ENCODE peak calls at places on chromosomes 11 and 22, in five cellular contexts. One of them, this sample, is unnamed. For H3K27me3, the result is how much of the 10 kb centered on the place peaks cover.

GRCh38 chr11:82733444-82734119 is at the start of gene FAM181B:
- DNase-seq in GM23248: peak
- DNase-seq in naive thymus-derived CD4-positive, alpha-beta T cell: peak
- DNase-seq in endodermal cell: peak
- DNase-seq in CD4-positive, alpha-beta memory T cell: peak
- DNase-seq in this sample: peak

GRCh38 chr11:125345706-125346561 is 150.1 kb downstream of the FEZ1 start:
- DNase-seq in GM23248: peak
- DNase-seq in naive thymus-derived CD4-positive, alpha-beta T cell: no peak
- DNase-seq in endodermal cell: peak
- DNase-seq in CD4-positive, alpha-beta memory T cell: peak
- DNase-seq in this sample: peak

GRCh38 chr11:113960702-113961330 is 14.1 kb upstream of the HTR3A start:
- DNase-seq in GM23248: no peak
- DNase-seq in naive thymus-derived CD4-positive, alpha-beta T cell: no peak
- DNase-seq in endodermal cell: no peak
- DNase-seq in CD4-positive, alpha-beta memory T cell: no peak
- DNase-seq in this sample: no peak

GRCh38 chr11:35136311-35136710 is 2.7 kb upstream of the CD44 start:
- DNase-seq in GM23248: no peak
- DNase-seq in naive thymus-derived CD4-positive, alpha-beta T cell: no peak
- DNase-seq in endodermal cell: no peak
- DNase-seq in CD4-positive, alpha-beta memory T cell: no peak
- DNase-seq in this sample: no peak

GRCh38 chr11:119710417-119710816 is 18.6 kb downstream of the NECTIN1 start:
- DNase-seq in GM23248: no peak
- DNase-seq in naive thymus-derived CD4-positive, alpha-beta T cell: no peak
- DNase-seq in endodermal cell: no peak
- DNase-seq in CD4-positive, alpha-beta memory T cell: no peak
- DNase-seq in this sample: no peak

GRCh38 chr11:30333405-30333804 is 10.5 kb downstream of the ARL14EP start:
- DNase-seq in GM23248: peak
- DNase-seq in naive thymus-derived CD4-positive, alpha-beta T cell: no peak
- DNase-seq in endodermal cell: no peak
- DNase-seq in CD4-positive, alpha-beta memory T cell: no peak
- DNase-seq in this sample: peak

GRCh38 chr11:69463181-69463891 is 18.1 kb upstream of the LINC01488 start:
- DNase-seq in GM23248: peak
- DNase-seq in naive thymus-derived CD4-positive, alpha-beta T cell: no peak
- DNase-seq in endodermal cell: no peak
- DNase-seq in CD4-positive, alpha-beta memory T cell: no peak
- DNase-seq in this sample: no peak

GRCh38 chr11:119699227-119699626 is 29.8 kb downstream of the NECTIN1 start:
- DNase-seq in GM23248: peak
- DNase-seq in naive thymus-derived CD4-positive, alpha-beta T cell: no peak
- DNase-seq in endodermal cell: no peak
- DNase-seq in CD4-positive, alpha-beta memory T cell: no peak
- DNase-seq in this sample: peak

GRCh38 chr11:33685061-33685460 is 15.6 kb downstream of the C11orf91 start:
- DNase-seq in GM23248: peak
- DNase-seq in naive thymus-derived CD4-positive, alpha-beta T cell: no peak
- DNase-seq in endodermal cell: no peak
- DNase-seq in CD4-positive, alpha-beta memory T cell: no peak
- DNase-seq in this sample: no peak

GRCh38 chr22:50599816-50600454 is 658 bp upstream of the MAPK8IP2 start:
- DNase-seq in GM23248: peak
- DNase-seq in naive thymus-derived CD4-positive, alpha-beta T cell: peak
- DNase-seq in endodermal cell: peak
- DNase-seq in CD4-positive, alpha-beta memory T cell: peak
- DNase-seq in this sample: peak

GRCh38 chr22:36953239-36954080 is 40.0 kb downstream of the CSF2RB start:
- DNase-seq in GM23248: no peak
- DNase-seq in naive thymus-derived CD4-positive, alpha-beta T cell: no peak
- DNase-seq in endodermal cell: no peak
- DNase-seq in CD4-positive, alpha-beta memory T cell: no peak
- DNase-seq in this sample: no peak

GRCh38 chr11:103420593-103420992 is 311.4 kb downstream of the DYNC2H1 start:
- DNase-seq in GM23248: peak
- DNase-seq in naive thymus-derived CD4-positive, alpha-beta T cell: no peak
- DNase-seq in endodermal cell: no peak
- DNase-seq in CD4-positive, alpha-beta memory T cell: no peak
- DNase-seq in this sample: no peak

GRCh38 chr11:37142591-37142990 is 544.6 kb upstream of the RAG2 start:
- DNase-seq in GM23248: no peak
- DNase-seq in naive thymus-derived CD4-positive, alpha-beta T cell: no peak
- DNase-seq in endodermal cell: no peak
- DNase-seq in CD4-positive, alpha-beta memory T cell: no peak
- DNase-seq in this sample: no peak

GRCh38 chr11:94740975-94741707 is 27.0 kb upstream of the AMOTL1 start:
- DNase-seq in GM23248: peak
- DNase-seq in naive thymus-derived CD4-positive, alpha-beta T cell: no peak
- DNase-seq in endodermal cell: peak
- DNase-seq in CD4-positive, alpha-beta memory T cell: no peak
- DNase-seq in this sample: peak

GRCh38 chr22:37824674-37825641 is 1.8 kb downstream of the GALR3 start:
- DNase-seq in GM23248: peak
- DNase-seq in naive thymus-derived CD4-positive, alpha-beta T cell: no peak
- DNase-seq in endodermal cell: peak
- DNase-seq in CD4-positive, alpha-beta memory T cell: no peak
- DNase-seq in this sample: peak

GRCh38 chr22:24810043-24810749 is 4.2 kb downstream of the SGSM1 start:
- DNase-seq in GM23248: peak
- DNase-seq in naive thymus-derived CD4-positive, alpha-beta T cell: no peak
- DNase-seq in endodermal cell: peak
- DNase-seq in CD4-positive, alpha-beta memory T cell: no peak
- DNase-seq in this sample: no peak

GRCh38 chr11:125167292-125167953 is 2.9 kb downstream of the PKNOX2 start:
- DNase-seq in GM23248: no peak
- DNase-seq in naive thymus-derived CD4-positive, alpha-beta T cell: no peak
- DNase-seq in endodermal cell: peak
- DNase-seq in CD4-positive, alpha-beta memory T cell: no peak
- DNase-seq in this sample: no peak

GRCh38 chr11:14124886-14125285 is 162.4 kb downstream of the SPON1 start:
- DNase-seq in GM23248: no peak
- DNase-seq in naive thymus-derived CD4-positive, alpha-beta T cell: no peak
- DNase-seq in endodermal cell: no peak
- DNase-seq in CD4-positive, alpha-beta memory T cell: no peak
- DNase-seq in this sample: no peak

GRCh38 chr11:20373568-20374209 is 10.2 kb downstream of the HTATIP2 start:
- DNase-seq in GM23248: no peak
- DNase-seq in naive thymus-derived CD4-positive, alpha-beta T cell: no peak
- DNase-seq in endodermal cell: no peak
- DNase-seq in CD4-positive, alpha-beta memory T cell: no peak
- DNase-seq in this sample: no peak

GRCh38 chr11:16770016-16770415 is 31.6 kb downstream of the C11orf58 start:
- DNase-seq in GM23248: no peak
- DNase-seq in naive thymus-derived CD4-positive, alpha-beta T cell: no peak
- DNase-seq in endodermal cell: no peak
- DNase-seq in CD4-positive, alpha-beta memory T cell: no peak
- DNase-seq in this sample: no peak

GRCh38 chr11:88523362-88524028 is 186.0 kb upstream of the CTSC start:
- DNase-seq in GM23248: peak
- DNase-seq in naive thymus-derived CD4-positive, alpha-beta T cell: no peak
- DNase-seq in endodermal cell: no peak
- DNase-seq in CD4-positive, alpha-beta memory T cell: no peak
- DNase-seq in this sample: no peak

GRCh38 chr11:3010004-3010403 is 17.9 kb upstream of the NAP1L4 start:
- DNase-seq in GM23248: no peak
- DNase-seq in naive thymus-derived CD4-positive, alpha-beta T cell: no peak
- DNase-seq in endodermal cell: no peak
- DNase-seq in CD4-positive, alpha-beta memory T cell: no peak
- DNase-seq in this sample: no peak

GRCh38 chr11:7905961-7906429 is 25.1 kb downstream of the OR10A6 start:
- DNase-seq in GM23248: peak
- DNase-seq in naive thymus-derived CD4-positive, alpha-beta T cell: no peak
- DNase-seq in endodermal cell: peak
- DNase-seq in CD4-positive, alpha-beta memory T cell: no peak
- DNase-seq in this sample: no peak

GRCh38 chr22:27990879-27991278 is 71.8 kb upstream of the PITPNB start:
- DNase-seq in GM23248: peak
- DNase-seq in naive thymus-derived CD4-positive, alpha-beta T cell: no peak
- DNase-seq in endodermal cell: peak
- DNase-seq in CD4-positive, alpha-beta memory T cell: no peak
- DNase-seq in this sample: peak

GRCh38 chr11:3815882-3816281 is 7.5 kb downstream of the PGAP2 start:
- DNase-seq in GM23248: no peak
- DNase-seq in naive thymus-derived CD4-positive, alpha-beta T cell: no peak
- DNase-seq in endodermal cell: no peak
- DNase-seq in CD4-positive, alpha-beta memory T cell: no peak
- DNase-seq in this sample: no peak

GRCh38 chr11:85048801-85049200 is 578.3 kb downstream of the DLG2 start:
- DNase-seq in GM23248: no peak
- DNase-seq in naive thymus-derived CD4-positive, alpha-beta T cell: no peak
- DNase-seq in endodermal cell: no peak
- DNase-seq in CD4-positive, alpha-beta memory T cell: no peak
- DNase-seq in this sample: no peak

GRCh38 chr11:50246183-50246582 is 213.5 kb downstream of the OR4C45 start:
- DNase-seq in GM23248: no peak
- DNase-seq in naive thymus-derived CD4-positive, alpha-beta T cell: no peak
- DNase-seq in endodermal cell: no peak
- DNase-seq in CD4-positive, alpha-beta memory T cell: no peak
- DNase-seq in this sample: no peak
- H3K27ac ChIP-seq in GM23248: no peak
- H3K27ac ChIP-seq in naive thymus-derived CD4-positive, alpha-beta T cell: no peak
- H3K27ac ChIP-seq in endodermal cell: no peak
- H3K27ac ChIP-seq in CD4-positive, alpha-beta memory T cell: no peak
- H3K27ac ChIP-seq in this sample: no peak

DNA sequence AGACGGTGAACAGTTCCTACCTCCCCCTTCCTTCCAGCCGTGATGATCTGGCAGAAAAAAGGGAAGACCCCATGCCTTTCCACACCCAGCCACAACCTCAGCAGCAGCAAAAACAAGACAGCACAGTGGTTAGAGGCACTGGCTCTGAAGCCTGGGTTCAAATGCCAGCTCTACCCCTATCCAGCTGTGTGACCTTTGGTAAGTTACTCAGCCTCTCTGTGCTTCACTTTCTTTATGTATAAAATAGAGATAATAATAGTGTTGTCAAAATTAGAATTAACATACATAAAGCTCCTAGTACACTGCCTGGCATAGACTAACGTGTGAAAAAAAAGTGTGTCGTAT is 4.2 kb downstream of the NRXN2 start:
- DNase-seq in GM23248: no peak
- DNase-seq in naive thymus-derived CD4-positive, alpha-beta T cell: no peak
- DNase-seq in endodermal cell: no peak
- DNase-seq in CD4-positive, alpha-beta memory T cell: no peak
- DNase-seq in this sample: no peak
- H3K27me3 ChIP-seq in GM23248: half or more
- H3K27me3 ChIP-seq in naive thymus-derived CD4-positive, alpha-beta T cell: under half
- H3K27me3 ChIP-seq in endodermal cell: half or more
- H3K27me3 ChIP-seq in CD4-positive, alpha-beta memory T cell: under half
- H3K27me3 ChIP-seq in this sample: under half

GRCh38 chr11:61164610-61165424 is 3.6 kb upstream of the VPS37C start:
- DNase-seq in GM23248: no peak
- DNase-seq in naive thymus-derived CD4-positive, alpha-beta T cell: no peak
- DNase-seq in endodermal cell: no peak
- DNase-seq in CD4-positive, alpha-beta memory T cell: no peak
- DNase-seq in this sample: no peak

GRCh38 chr11:61162092-61162935 is 1.1 kb upstream of the VPS37C start:
- DNase-seq in GM23248: peak
- DNase-seq in naive thymus-derived CD4-positive, alpha-beta T cell: no peak
- DNase-seq in endodermal cell: peak
- DNase-seq in CD4-positive, alpha-beta memory T cell: peak
- DNase-seq in this sample: peak

GRCh38 chr11:61160487-61161189 is 588 bp downstream of the VPS37C start:
- DNase-seq in GM23248: peak
- DNase-seq in naive thymus-derived CD4-positive, alpha-beta T cell: peak
- DNase-seq in endodermal cell: peak
- DNase-seq in CD4-positive, alpha-beta memory T cell: no peak
- DNase-seq in this sample: peak

GRCh38 chr11:61161190-61162091 is at the start of gene VPS37C:
- DNase-seq in GM23248: peak
- DNase-seq in naive thymus-derived CD4-positive, alpha-beta T cell: peak
- DNase-seq in endodermal cell: peak
- DNase-seq in CD4-positive, alpha-beta memory T cell: peak
- DNase-seq in this sample: peak

DNA sequence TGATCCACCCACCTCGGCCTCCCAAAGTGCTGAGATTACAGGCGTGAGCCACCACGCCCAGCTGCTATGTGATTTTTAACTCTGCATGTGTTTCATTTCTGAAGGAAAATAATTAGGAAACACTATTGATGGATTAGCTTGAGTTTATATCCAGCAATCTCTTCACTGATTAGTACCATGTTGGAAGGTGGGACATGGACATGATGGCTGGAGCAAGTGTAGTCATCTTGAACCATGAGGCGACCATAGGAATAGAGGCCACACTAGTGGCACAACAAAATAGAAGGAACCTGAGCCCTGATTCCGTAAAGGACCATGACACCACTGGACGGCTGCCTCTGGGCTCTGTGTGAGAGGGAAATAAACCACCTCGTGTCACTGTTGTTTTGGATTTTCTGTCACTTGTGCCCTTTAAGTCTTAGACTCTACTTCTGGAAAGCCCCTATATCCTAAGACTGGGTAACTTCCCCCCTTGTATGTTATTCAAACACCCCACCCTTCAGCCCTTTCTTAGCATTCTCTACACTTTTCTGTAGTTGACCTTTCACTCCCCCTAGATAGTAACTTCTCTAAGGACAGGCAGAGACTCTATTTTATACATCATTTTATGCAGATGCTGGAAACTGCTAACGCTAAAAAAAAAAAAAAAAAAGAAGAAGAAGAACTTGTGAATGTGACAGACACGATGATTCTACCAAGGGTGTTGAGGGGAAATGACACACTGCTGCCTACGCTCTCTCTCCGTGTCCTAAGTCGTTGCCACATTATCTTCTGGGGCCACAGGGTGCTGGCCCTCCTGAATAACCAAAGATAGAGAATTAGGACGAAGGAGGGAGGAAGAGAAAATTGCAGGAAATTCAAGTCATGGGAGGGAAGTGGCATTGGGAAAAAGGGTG is 2.7 kb upstream of the VPS37C start:
- DNase-seq in GM23248: no peak
- DNase-seq in naive thymus-derived CD4-positive, alpha-beta T cell: no peak
- DNase-seq in endodermal cell: no peak
- DNase-seq in CD4-positive, alpha-beta memory T cell: no peak
- DNase-seq in this sample: no peak
- H3K27ac ChIP-seq in GM23248: no peak
- H3K27ac ChIP-seq in naive thymus-derived CD4-positive, alpha-beta T cell: no peak
- H3K27ac ChIP-seq in endodermal cell: no peak
- H3K27ac ChIP-seq in CD4-positive, alpha-beta memory T cell: no peak
- H3K27ac ChIP-seq in this sample: peak

DNA sequence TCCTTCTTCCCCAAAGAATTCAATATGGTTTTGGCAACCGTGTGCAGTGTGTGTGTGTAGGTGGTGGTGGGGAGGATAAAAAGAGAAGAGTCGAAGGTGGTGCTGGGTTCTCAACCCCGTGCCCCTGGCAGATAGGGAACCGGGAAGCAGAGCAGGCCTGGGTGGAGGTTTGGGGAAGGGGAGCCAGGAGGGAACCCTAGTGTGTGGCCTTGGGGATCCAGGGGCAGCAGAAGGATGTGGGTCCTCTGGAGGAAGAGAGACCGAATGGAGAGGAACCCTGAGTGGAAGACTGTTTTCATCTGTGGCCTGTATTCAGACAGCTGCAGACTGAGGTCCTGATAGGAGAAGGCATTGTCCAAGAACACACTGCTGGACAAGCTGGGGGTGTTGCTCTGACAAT is 73.3 kb upstream of the B3GAT1 start:
- DNase-seq in GM23248: no peak
- DNase-seq in naive thymus-derived CD4-positive, alpha-beta T cell: no peak
- DNase-seq in endodermal cell: peak
- DNase-seq in CD4-positive, alpha-beta memory T cell: no peak
- DNase-seq in this sample: no peak
- H3K27me3 ChIP-seq in GM23248: under half
- H3K27me3 ChIP-seq in naive thymus-derived CD4-positive, alpha-beta T cell: under half
- H3K27me3 ChIP-seq in endodermal cell: under half
- H3K27me3 ChIP-seq in CD4-positive, alpha-beta memory T cell: under half
- H3K27me3 ChIP-seq in this sample: under half